ENCODE peak calls at places on chromosomes 12 and 14, in eight cellular contexts. A is effector memory CD4-positive, alpha-beta T cell; D is ovary; X is dorsolateral prefrontal cortex; R is neural crest cell; B is posterior vena cava; I is endothelial cell; C is T-helper 1 cell. Z is an unnamed sample.

GRCh38 chr12:51533799-51534198 is 57.2 kb upstream of the SCN8A start:
- DNase-seq in R (no peak), B (no peak), X (no peak), I (no peak), C (no peak), A (no peak), D (no peak), Z (no peak)

GRCh38 chr12:122423258-122424165 is 1.0 kb upstream of the CLIP1 start:
- DNase-seq in X (no peak), A (no peak), C (no peak), R (peak), B (no peak), D (no peak), I (peak), Z (no peak)

GRCh38 chr12:66915312-66915904 is 236.5 kb upstream of the GRIP1 start:
- DNase-seq in B (no peak), X (peak), C (no peak), R (no peak), I (no peak), D (no peak), A (no peak), Z (no peak)

GRCh38 chr14:50225067-50225973 is 6.1 kb downstream of the SOS2 start:
- DNase-seq in I (no peak), D (no peak), C (no peak), R (no peak), X (no peak), A (no peak), B (no peak), Z (no peak)

GRCh38 chr14:36818794-36819384 is 157.2 kb downstream of the PAX9 start:
- DNase-seq in R (no peak), I (no peak), C (no peak), B (no peak), D (no peak), A (no peak), X (no peak), Z (no peak)

GRCh38 chr12:127054531-127054930 is 1212.4 kb upstream of the TMEM132C start:
- DNase-seq in C (no peak), I (no peak), B (no peak), A (no peak), R (no peak), D (no peak), X (no peak), Z (no peak)

GRCh38 chr14:65224799-65225198 is 122.5 kb upstream of the MAX start:
- DNase-seq in B (no peak), R (no peak), A (no peak), X (peak), C (no peak), I (no peak), D (no peak), Z (no peak)

GRCh38 chr12:93244514-93245077 is 133.1 kb upstream of the NUDT4 start:
- DNase-seq in A (no peak), B (no peak), D (no peak), X (no peak), R (no peak), I (no peak), C (no peak), Z (no peak)

GRCh38 chr12:107057071-107057834 is 36.1 kb downstream of the CRY1 start:
- DNase-seq in B (no peak), R (no peak), D (no peak), I (no peak), A (no peak), X (no peak), C (no peak), Z (no peak)

GRCh38 chr14:30874999-30875787 is 834 bp downstream of the COCH start:
- DNase-seq in D (no peak), I (peak), R (peak), C (peak), X (no peak), B (no peak), A (no peak), Z (peak)

GRCh38 chr14:91149462-91149861 is 35.6 kb downstream of the DGLUCY start:
- DNase-seq in B (peak), R (no peak), D (peak), I (no peak), C (no peak), A (no peak), X (no peak), Z (no peak)

GRCh38 chr12:132803883-132804282 is 24.8 kb downstream of the GOLGA3 start:
- DNase-seq in D (no peak), A (no peak), R (no peak), B (no peak), X (no peak), I (no peak), C (no peak), Z (no peak)

GRCh38 chr12:3553681-3554546 is 62.9 kb downstream of the PRMT8 start:
- DNase-seq in B (no peak), D (no peak), R (no peak), X (no peak), C (no peak), I (peak), A (no peak), Z (no peak)

GRCh38 chr14:63737582-63738006 is 9.7 kb upstream of the SGPP1 start:
- DNase-seq in C (no peak), D (no peak), X (no peak), R (no peak), I (no peak), B (no peak), A (no peak), Z (no peak)

GRCh38 chr14:91317381-91318313 is 73.1 kb upstream of the GPR68 start:
- DNase-seq in R (no peak), X (no peak), C (peak), I (no peak), D (peak), B (peak), A (peak), Z (peak)

GRCh38 chr14:83463500-83464098 is 1929.9 kb upstream of the SEL1L start:
- DNase-seq in X (no peak), A (no peak), R (peak), C (no peak), B (no peak), D (no peak), I (peak), Z (no peak)

GRCh38 chr12:60180298-60180697 is 584.5 kb downstream of the SLC16A7 start:
- DNase-seq in B (no peak), X (no peak), A (no peak), C (no peak), R (no peak), D (no peak), I (no peak), Z (no peak)

GRCh38 chr12:24742378-24742777 is 206.5 kb downstream of the BCAT1 start:
- DNase-seq in R (no peak), B (no peak), X (peak), D (no peak), I (no peak), A (no peak), C (no peak), Z (no peak)

GRCh38 chr14:70955543-70956480 is 48.6 kb downstream of the PCNX1 start:
- DNase-seq in I (no peak), D (no peak), B (no peak), X (no peak), C (peak), R (no peak), A (peak), Z (no peak)

GRCh38 chr12:10167588-10167987 is 4.3 kb downstream of the OLR1 start:
- DNase-seq in D (no peak), R (no peak), C (no peak), X (no peak), B (no peak), A (no peak), I (no peak), Z (no peak)

GRCh38 chr12:58529114-58529665 is 391.1 kb downstream of the LRIG3 start:
- DNase-seq in B (no peak), R (no peak), D (no peak), A (no peak), C (no peak), X (no peak), I (no peak), Z (no peak)

GRCh38 chr14:99146991-99147740 is 124.8 kb downstream of the BCL11B start:
- DNase-seq in X (no peak), A (no peak), I (no peak), R (no peak), C (no peak), B (no peak), D (no peak), Z (no peak)

GRCh38 chr14:58292192-58292591 is 6.2 kb upstream of the ARID4A start:
- DNase-seq in B (no peak), I (no peak), X (no peak), R (no peak), A (no peak), D (no peak), C (no peak), Z (no peak)

GRCh38 chr12:118312578-118312977 is 60.1 kb downstream of the TAOK3 start:
- DNase-seq in I (no peak), C (no peak), X (no peak), B (no peak), D (no peak), A (no peak), R (no peak), Z (no peak)

GRCh38 chr12:66662729-66663128 is 16.1 kb downstream of the GRIP1 start:
- DNase-seq in R (no peak), D (no peak), B (no peak), A (no peak), C (no peak), X (no peak), I (no peak), Z (no peak)

GRCh38 chr14:73460691-73461127 is 2.4 kb upstream of the NUMB start:
- DNase-seq in I (no peak), X (no peak), D (no peak), C (no peak), A (no peak), B (no peak), R (no peak), Z (no peak)

GRCh38 chr14:90783344-90783743 is 32.9 kb downstream of the TTC7B start:
- DNase-seq in B (no peak), X (no peak), R (no peak), D (no peak), C (no peak), A (no peak), I (no peak), Z (no peak)

GRCh38 chr14:38003746-38004609 is 203.7 kb upstream of the SSTR1 start:
- DNase-seq in I (no peak), X (no peak), B (no peak), D (no peak), C (no peak), R (no peak), A (no peak), Z (no peak)

GRCh38 chr14:100017578-100017977 is 47.6 kb upstream of the EVL start:
- DNase-seq in I (no peak), R (no peak), B (no peak), C (no peak), D (no peak), A (no peak), X (no peak), Z (no peak)

GRCh38 chr12:77796775-77797174 is 33.9 kb upstream of the NAV3 start:
- DNase-seq in A (no peak), R (no peak), X (no peak), I (no peak), D (no peak), B (no peak), C (no peak), Z (no peak)

GRCh38 chr14:22040781-22041125 is 367.1 kb upstream of the OR4E1 start:
- DNase-seq in I (no peak), R (no peak), B (no peak), X (no peak), D (no peak), A (no peak), C (no peak), Z (no peak)

GRCh38 chr12:115820661-115821060 is 456.8 kb downstream of the MED13L start:
- DNase-seq in I (no peak), X (no peak), A (no peak), B (no peak), R (no peak), C (no peak), D (no peak), Z (no peak)

GRCh38 chr12:112850343-112850742 is 56.4 kb upstream of the OAS1 start:
- DNase-seq in D (no peak), B (no peak), C (no peak), R (no peak), I (no peak), A (no peak), X (peak), Z (no peak)

GRCh38 chr14:94673781-94674231 is 61.6 kb downstream of the SERPINA3 start:
- DNase-seq in D (no peak), X (no peak), I (no peak), R (no peak), B (no peak), A (no peak), C (no peak), Z (no peak)

GRCh38 chr14:42424501-42424900 is 817.8 kb downstream of the LRFN5 start:
- DNase-seq in C (no peak), R (no peak), I (no peak), B (no peak), D (no peak), A (no peak), X (no peak), Z (no peak)

GRCh38 chr12:18895946-18896345 is 158.0 kb downstream of the CAPZA3 start:
- DNase-seq in B (no peak), X (no peak), R (peak), I (no peak), A (no peak), D (no peak), C (no peak), Z (peak)

Z was measured in kidney.